ENCODE peak calls at places on chromosomes 12 and 14, in six cellular contexts. One of them, this sample, is unnamed.
A peak's percentile ranks its signal among the peaks of the same experiment; 100 is the strongest.

GRCh38 chr12:2673966-2674810 is 120.6 kb upstream of the FKBP4 start:
- DNase-seq in esophagus muscularis mucosa: no peak
- DNase-seq in left ventricle myocardium inferior: no peak
- DNase-seq in pancreas: no peak
- DNase-seq in astrocyte: no peak
- DNase-seq in effector memory CD4-positive, alpha-beta T cell: no peak
- DNase-seq in this sample: no peak

GRCh38 chr14:65371784-65372183 is 40.7 kb upstream of the FUT8 start:
- DNase-seq in esophagus muscularis mucosa: no peak
- DNase-seq in left ventricle myocardium inferior: no peak
- DNase-seq in pancreas: no peak
- DNase-seq in astrocyte: no peak
- DNase-seq in effector memory CD4-positive, alpha-beta T cell: no peak
- DNase-seq in this sample: no peak

GRCh38 chr14:70907172-70907995 is at the start of gene PCNX1:
- DNase-seq in esophagus muscularis mucosa: peak; percentile 95
- DNase-seq in left ventricle myocardium inferior: peak; percentile 91
- DNase-seq in pancreas: peak; percentile 85
- DNase-seq in astrocyte: peak; percentile 70
- DNase-seq in effector memory CD4-positive, alpha-beta T cell: peak; percentile 81
- DNase-seq in this sample: peak; percentile 85

GRCh38 chr12:110745632-110746284 is 3.1 kb upstream of the PPP1CC start:
- DNase-seq in esophagus muscularis mucosa: no peak
- DNase-seq in left ventricle myocardium inferior: no peak
- DNase-seq in pancreas: no peak
- DNase-seq in astrocyte: no peak
- DNase-seq in effector memory CD4-positive, alpha-beta T cell: no peak
- DNase-seq in this sample: no peak

GRCh38 chr12:27821259-27821973 is 41.4 kb upstream of the MANSC4 start:
- DNase-seq in esophagus muscularis mucosa: no peak
- DNase-seq in left ventricle myocardium inferior: no peak
- DNase-seq in pancreas: peak; percentile 30
- DNase-seq in astrocyte: peak; percentile 76
- DNase-seq in effector memory CD4-positive, alpha-beta T cell: peak; percentile 4
- DNase-seq in this sample: peak; percentile 11

GRCh38 chr14:61484826-61485584 is 163.6 kb downstream of the PRKCH start:
- DNase-seq in esophagus muscularis mucosa: no peak
- DNase-seq in left ventricle myocardium inferior: no peak
- DNase-seq in pancreas: peak; percentile 65
- DNase-seq in astrocyte: no peak
- DNase-seq in effector memory CD4-positive, alpha-beta T cell: no peak
- DNase-seq in this sample: no peak

GRCh38 chr12:13024151-13024946 is 19.8 kb upstream of the FAM234B start:
- DNase-seq in esophagus muscularis mucosa: no peak
- DNase-seq in left ventricle myocardium inferior: no peak
- DNase-seq in pancreas: peak; percentile 8
- DNase-seq in astrocyte: no peak
- DNase-seq in effector memory CD4-positive, alpha-beta T cell: no peak
- DNase-seq in this sample: no peak

GRCh38 chr12:97169922-97170321 is 262.9 kb downstream of the NEDD1 start:
- DNase-seq in esophagus muscularis mucosa: no peak
- DNase-seq in left ventricle myocardium inferior: no peak
- DNase-seq in pancreas: no peak
- DNase-seq in astrocyte: no peak
- DNase-seq in effector memory CD4-positive, alpha-beta T cell: no peak
- DNase-seq in this sample: no peak

GRCh38 chr14:65255029-65255545 is 152.8 kb upstream of the MAX start:
- DNase-seq in esophagus muscularis mucosa: no peak
- DNase-seq in left ventricle myocardium inferior: no peak
- DNase-seq in pancreas: no peak
- DNase-seq in astrocyte: peak; percentile 68
- DNase-seq in effector memory CD4-positive, alpha-beta T cell: no peak
- DNase-seq in this sample: no peak

GRCh38 chr14:75879031-75879430 is 102.8 kb downstream of the TGFB3 start:
- DNase-seq in esophagus muscularis mucosa: no peak
- DNase-seq in left ventricle myocardium inferior: no peak
- DNase-seq in pancreas: no peak
- DNase-seq in astrocyte: peak; percentile 81
- DNase-seq in effector memory CD4-positive, alpha-beta T cell: no peak
- DNase-seq in this sample: no peak

GRCh38 chr12:107912421-107913004 is 138.0 kb downstream of the ASCL4 start:
- DNase-seq in esophagus muscularis mucosa: peak; percentile 89
- DNase-seq in left ventricle myocardium inferior: peak; percentile 22
- DNase-seq in pancreas: peak; percentile 16
- DNase-seq in astrocyte: no peak
- DNase-seq in effector memory CD4-positive, alpha-beta T cell: peak; percentile 4
- DNase-seq in this sample: peak; percentile 11

GRCh38 chr14:55241673-55242072 is 29.5 kb upstream of the FBXO34 start:
- DNase-seq in esophagus muscularis mucosa: no peak
- DNase-seq in left ventricle myocardium inferior: no peak
- DNase-seq in pancreas: no peak
- DNase-seq in astrocyte: no peak
- DNase-seq in effector memory CD4-positive, alpha-beta T cell: no peak
- DNase-seq in this sample: no peak

DNA sequence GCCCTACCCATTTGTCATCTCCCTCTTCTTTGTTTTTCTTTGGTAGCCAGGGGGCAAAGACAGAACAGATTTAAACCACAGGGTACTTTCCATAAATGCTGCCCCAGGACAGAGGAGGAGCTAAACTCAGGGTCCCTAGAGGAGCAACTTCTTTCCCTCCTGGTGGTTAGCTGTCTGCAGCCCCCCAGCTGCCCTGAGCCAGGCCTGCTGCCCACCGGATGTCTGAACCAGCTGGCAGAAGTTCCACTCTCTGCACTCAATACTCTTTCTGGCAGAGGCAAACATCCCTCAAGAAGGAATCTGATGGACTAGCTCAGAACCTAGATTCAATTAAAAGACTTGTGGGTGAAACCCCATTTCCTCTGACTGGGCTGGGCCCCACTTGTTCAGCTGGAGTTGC is 10.7 kb downstream of the VDR start:
- DNase-seq in esophagus muscularis mucosa: no peak
- DNase-seq in left ventricle myocardium inferior: no peak
- DNase-seq in pancreas: no peak
- DNase-seq in astrocyte: no peak
- DNase-seq in effector memory CD4-positive, alpha-beta T cell: no peak
- DNase-seq in this sample: no peak
- H3K4me1 ChIP-seq in esophagus muscularis mucosa: no peaks in the 10 kb centered on the region
- H3K4me1 ChIP-seq in left ventricle myocardium inferior: no peaks in the 10 kb centered on the region
- H3K4me1 ChIP-seq in pancreas: no peaks in the 10 kb centered on the region
- H3K4me1 ChIP-seq in astrocyte: peaks cover 7% of the 10 kb centered on the region
- H3K4me1 ChIP-seq in effector memory CD4-positive, alpha-beta T cell: no peaks in the 10 kb centered on the region
- H3K4me1 ChIP-seq in this sample: peaks cover 3% of the 10 kb centered on the region

GRCh38 chr12:74586251-74586650 is 48.6 kb downstream of the ATXN7L3B start:
- DNase-seq in esophagus muscularis mucosa: no peak
- DNase-seq in left ventricle myocardium inferior: no peak
- DNase-seq in pancreas: no peak
- DNase-seq in astrocyte: no peak
- DNase-seq in effector memory CD4-positive, alpha-beta T cell: no peak
- DNase-seq in this sample: no peak
- H3K4me3 ChIP-seq in esophagus muscularis mucosa: no peak overlapping the region
- H3K4me3 ChIP-seq in left ventricle myocardium inferior: no peak overlapping the region
- H3K4me3 ChIP-seq in pancreas: no peak overlapping the region
- H3K4me3 ChIP-seq in astrocyte: no peak overlapping the region
- H3K4me3 ChIP-seq in effector memory CD4-positive, alpha-beta T cell: no peak overlapping the region
- H3K4me3 ChIP-seq in this sample: no peak overlapping the region

DNA sequence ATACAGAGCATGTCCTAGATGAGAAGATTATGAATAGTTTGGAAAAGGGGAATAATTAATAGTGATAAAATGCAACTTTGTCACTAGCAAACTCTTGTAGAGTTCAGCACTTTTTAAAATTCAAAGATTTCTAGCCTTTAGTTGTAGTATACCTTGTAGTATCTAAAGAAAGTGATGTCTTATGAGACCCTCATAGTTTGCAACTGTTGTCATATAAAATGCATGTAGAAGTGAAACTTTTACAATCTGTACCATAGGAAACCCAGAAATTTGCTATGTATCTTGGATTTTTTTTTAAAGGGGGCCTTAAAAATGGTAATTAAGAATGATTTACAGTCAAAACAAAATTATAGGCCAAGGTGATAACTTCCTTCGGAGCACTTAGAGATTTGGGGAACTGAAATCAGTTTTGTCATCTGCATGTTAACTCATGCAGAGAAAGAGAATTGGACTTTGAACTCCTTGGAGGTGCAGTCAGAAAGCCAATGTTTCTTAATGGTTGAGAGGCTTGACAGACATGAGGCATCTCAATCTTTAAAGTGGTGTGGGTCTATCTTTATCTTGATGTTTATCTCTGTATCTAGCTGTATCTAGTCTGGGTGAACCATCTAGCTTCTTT is 1.3 kb downstream of the LRRK2 start:
- DNase-seq in esophagus muscularis mucosa: no peak
- DNase-seq in left ventricle myocardium inferior: no peak
- DNase-seq in pancreas: no peak
- DNase-seq in astrocyte: no peak
- DNase-seq in effector memory CD4-positive, alpha-beta T cell: no peak
- DNase-seq in this sample: no peak
- H3K4me1 ChIP-seq in esophagus muscularis mucosa: peaks cover 11% of the 10 kb centered on the region
- H3K4me1 ChIP-seq in left ventricle myocardium inferior: peaks cover 65% of the 10 kb centered on the region
- H3K4me1 ChIP-seq in pancreas: peaks cover 6% of the 10 kb centered on the region
- H3K4me1 ChIP-seq in astrocyte: no peaks in the 10 kb centered on the region
- H3K4me1 ChIP-seq in effector memory CD4-positive, alpha-beta T cell: no peaks in the 10 kb centered on the region
- H3K4me1 ChIP-seq in this sample: no peaks in the 10 kb centered on the region

GRCh38 chr14:34460295-34460694 is 1.7 kb downstream of the SPTSSA start:
- DNase-seq in esophagus muscularis mucosa: no peak
- DNase-seq in left ventricle myocardium inferior: no peak
- DNase-seq in pancreas: no peak
- DNase-seq in astrocyte: no peak
- DNase-seq in effector memory CD4-positive, alpha-beta T cell: no peak
- DNase-seq in this sample: no peak
- H3K4me3 ChIP-seq in esophagus muscularis mucosa: peak overlapping the region; percentile 89
- H3K4me3 ChIP-seq in left ventricle myocardium inferior: peak overlapping the region; percentile 80
- H3K4me3 ChIP-seq in pancreas: no peak overlapping the region
- H3K4me3 ChIP-seq in astrocyte: peak overlapping the region; percentile 96
- H3K4me3 ChIP-seq in effector memory CD4-positive, alpha-beta T cell: no peak overlapping the region
- H3K4me3 ChIP-seq in this sample: no peak overlapping the region

This sample was measured in CD8-positive, alpha-beta memory T cell.